ENCODE peak calls at places on chromosomes 5 and 9, in nine cellular contexts. J is amniotic stem cell; F is GM23248; A is adipocyte; R is activated T-cell treated with anti-CD3 and anti-CD28 coated beads for 1 hour; L is T-cell; W is midbrain; Q is activated effector memory CD4-positive, alpha-beta T cell treated with anti-CD3 and anti-CD28 coated beads, Interleukin-2, amount 50 U/mL, for 16 hours; S is T-helper 2 cell. Y is an unnamed sample.

GRCh38 chr5:38110130-38110529 is 148.2 kb upstream of the EGFLAM start:
- DNase-seq in W (no peak), Q (no peak), L (no peak), F (no peak), A (no peak), S (no peak), R (no peak), J (no peak), Y (no peak)

GRCh38 chr9:1969160-1969559 is 46.0 kb upstream of the SMARCA2 start:
- DNase-seq in Q (no peak), W (no peak), J (no peak), A (no peak), F (no peak), S (no peak), R (no peak), L (no peak), Y (no peak)

GRCh38 chr5:149747141-149747832 is 17.2 kb downstream of the PPARGC1B start:
- DNase-seq in J (no peak), S (no peak), R (no peak), F (no peak), A (no peak), Q (no peak), L (no peak), W (no peak), Y (no peak)

GRCh38 chr5:53260446-53260845 is 150.9 kb upstream of the MOCS2 start:
- DNase-seq in L (no peak), S (no peak), R (no peak), F (no peak), W (no peak), Q (no peak), A (no peak), J (no peak), Y (no peak)

GRCh38 chr9:20028849-20029231 is 240.0 kb upstream of the SLC24A2 start:
- DNase-seq in L (no peak), A (no peak), W (no peak), F (no peak), J (no peak), Q (no peak), S (no peak), R (no peak), Y (no peak)

GRCh38 chr9:137432687-137433348 is 8.3 kb downstream of the ENTPD8 start:
- DNase-seq in L (no peak), R (no peak), F (no peak), S (no peak), J (no peak), Q (no peak), A (no peak), W (no peak), Y (no peak)

GRCh38 chr5:39447968-39448367 is 23.2 kb upstream of the DAB2 start:
- DNase-seq in L (no peak), F (peak; percentile 32), W (no peak), A (no peak), J (no peak), Q (no peak), S (no peak), R (no peak), Y (no peak)

GRCh38 chr9:69671904-69672827 is at the start of gene APBA1:
- DNase-seq in R (peak; percentile 24), W (peak; percentile 84), L (peak; percentile 15), S (no peak), Q (peak; percentile 76), F (peak; percentile 74), J (peak; percentile 35), A (peak; percentile 90), Y (peak; percentile 81)

GRCh38 chr5:5078009-5078897 is 61.9 kb upstream of the ADAMTS16 start:
- DNase-seq in R (no peak), J (no peak), A (no peak), S (no peak), L (no peak), F (no peak), W (no peak), Q (no peak), Y (no peak)